ENCODE peak calls at places on chromosome 3, in nine cellular contexts. One of them, this sample, is unnamed.

GRCh38 chr3:166554006-166554405 is 716.8 kb upstream of the BCHE start:
- DNase-seq in iris pigment epithelial cell: peak
- DNase-seq in endothelial cell of umbilical vein: no peak
- DNase-seq in fibroblast of pulmonary artery: no peak
- DNase-seq in occipital lobe: no peak
- DNase-seq in OCI-M1: no peak
- DNase-seq in epithelial cell of esophagus: no peak
- DNase-seq in DND-41: no peak
- DNase-seq in omental fat pad: no peak
- DNase-seq in this sample: peak

GRCh38 chr3:152192050-152192449 is 76.7 kb upstream of the MBNL1 start:
- DNase-seq in iris pigment epithelial cell: no peak
- DNase-seq in endothelial cell of umbilical vein: no peak
- DNase-seq in fibroblast of pulmonary artery: no peak
- DNase-seq in occipital lobe: no peak
- DNase-seq in OCI-M1: peak
- DNase-seq in epithelial cell of esophagus: no peak
- DNase-seq in DND-41: peak
- DNase-seq in omental fat pad: no peak
- DNase-seq in this sample: no peak

GRCh38 chr3:137761563-137762503 is 2.3 kb upstream of the SOX14 start:
- DNase-seq in iris pigment epithelial cell: no peak
- DNase-seq in endothelial cell of umbilical vein: no peak
- DNase-seq in fibroblast of pulmonary artery: no peak
- DNase-seq in occipital lobe: no peak
- DNase-seq in OCI-M1: no peak
- DNase-seq in epithelial cell of esophagus: no peak
- DNase-seq in DND-41: no peak
- DNase-seq in omental fat pad: no peak
- DNase-seq in this sample: no peak

GRCh38 chr3:63940389-63940757 is 28.2 kb upstream of the SCAANT1 start:
- DNase-seq in iris pigment epithelial cell: peak
- DNase-seq in endothelial cell of umbilical vein: no peak
- DNase-seq in fibroblast of pulmonary artery: peak
- DNase-seq in occipital lobe: no peak
- DNase-seq in OCI-M1: no peak
- DNase-seq in epithelial cell of esophagus: peak
- DNase-seq in DND-41: no peak
- DNase-seq in omental fat pad: no peak
- DNase-seq in this sample: peak

GRCh38 chr3:122456074-122456473 is 40.2 kb upstream of the WDR5B start:
- DNase-seq in iris pigment epithelial cell: no peak
- DNase-seq in endothelial cell of umbilical vein: no peak
- DNase-seq in fibroblast of pulmonary artery: no peak
- DNase-seq in occipital lobe: no peak
- DNase-seq in OCI-M1: no peak
- DNase-seq in epithelial cell of esophagus: no peak
- DNase-seq in DND-41: no peak
- DNase-seq in omental fat pad: no peak
- DNase-seq in this sample: no peak

GRCh38 chr3:124560406-124561215 is 169.6 kb upstream of the UMPS start:
- DNase-seq in iris pigment epithelial cell: no peak
- DNase-seq in endothelial cell of umbilical vein: no peak
- DNase-seq in fibroblast of pulmonary artery: no peak
- DNase-seq in occipital lobe: no peak
- DNase-seq in OCI-M1: no peak
- DNase-seq in epithelial cell of esophagus: no peak
- DNase-seq in DND-41: no peak
- DNase-seq in omental fat pad: no peak
- DNase-seq in this sample: peak

GRCh38 chr3:158278187-158278586 is 168.3 kb downstream of the RSRC1 start:
- DNase-seq in iris pigment epithelial cell: no peak
- DNase-seq in endothelial cell of umbilical vein: no peak
- DNase-seq in fibroblast of pulmonary artery: no peak
- DNase-seq in occipital lobe: no peak
- DNase-seq in OCI-M1: no peak
- DNase-seq in epithelial cell of esophagus: no peak
- DNase-seq in DND-41: no peak
- DNase-seq in omental fat pad: no peak
- DNase-seq in this sample: no peak

GRCh38 chr3:72383896-72384295 is 464.3 kb downstream of the SHQ1 start:
- DNase-seq in iris pigment epithelial cell: no peak
- DNase-seq in endothelial cell of umbilical vein: no peak
- DNase-seq in fibroblast of pulmonary artery: no peak
- DNase-seq in occipital lobe: no peak
- DNase-seq in OCI-M1: no peak
- DNase-seq in epithelial cell of esophagus: peak
- DNase-seq in DND-41: no peak
- DNase-seq in omental fat pad: no peak
- DNase-seq in this sample: no peak

GRCh38 chr3:151468284-151468917 is 7.5 kb upstream of the IGSF10 start:
- DNase-seq in iris pigment epithelial cell: peak
- DNase-seq in endothelial cell of umbilical vein: peak
- DNase-seq in fibroblast of pulmonary artery: peak
- DNase-seq in occipital lobe: no peak
- DNase-seq in OCI-M1: peak
- DNase-seq in epithelial cell of esophagus: peak
- DNase-seq in DND-41: peak
- DNase-seq in omental fat pad: no peak
- DNase-seq in this sample: peak

GRCh38 chr3:146554168-146554760 is 9.9 kb upstream of the PLSCR1 start:
- DNase-seq in iris pigment epithelial cell: peak
- DNase-seq in endothelial cell of umbilical vein: no peak
- DNase-seq in fibroblast of pulmonary artery: peak
- DNase-seq in occipital lobe: no peak
- DNase-seq in OCI-M1: peak
- DNase-seq in epithelial cell of esophagus: no peak
- DNase-seq in DND-41: no peak
- DNase-seq in omental fat pad: no peak
- DNase-seq in this sample: no peak

GRCh38 chr3:181919375-181919774 is 207.7 kb downstream of the SOX2 start:
- DNase-seq in iris pigment epithelial cell: no peak
- DNase-seq in endothelial cell of umbilical vein: no peak
- DNase-seq in fibroblast of pulmonary artery: no peak
- DNase-seq in occipital lobe: no peak
- DNase-seq in OCI-M1: no peak
- DNase-seq in epithelial cell of esophagus: peak
- DNase-seq in DND-41: no peak
- DNase-seq in omental fat pad: no peak
- DNase-seq in this sample: no peak

GRCh38 chr3:151412989-151413388 is 28.4 kb upstream of the P2RY12 start:
- DNase-seq in iris pigment epithelial cell: no peak
- DNase-seq in endothelial cell of umbilical vein: no peak
- DNase-seq in fibroblast of pulmonary artery: no peak
- DNase-seq in occipital lobe: no peak
- DNase-seq in OCI-M1: no peak
- DNase-seq in epithelial cell of esophagus: peak
- DNase-seq in DND-41: no peak
- DNase-seq in omental fat pad: no peak
- DNase-seq in this sample: no peak

GRCh38 chr3:76646921-76647562 is 392.9 kb upstream of the ROBO2 start:
- DNase-seq in iris pigment epithelial cell: no peak
- DNase-seq in endothelial cell of umbilical vein: no peak
- DNase-seq in fibroblast of pulmonary artery: no peak
- DNase-seq in occipital lobe: no peak
- DNase-seq in OCI-M1: peak
- DNase-seq in epithelial cell of esophagus: no peak
- DNase-seq in DND-41: no peak
- DNase-seq in omental fat pad: no peak
- DNase-seq in this sample: no peak

GRCh38 chr3:113660901-113661300 is 35.5 kb downstream of the USF3 start:
- DNase-seq in iris pigment epithelial cell: peak
- DNase-seq in endothelial cell of umbilical vein: no peak
- DNase-seq in fibroblast of pulmonary artery: no peak
- DNase-seq in occipital lobe: no peak
- DNase-seq in OCI-M1: no peak
- DNase-seq in epithelial cell of esophagus: no peak
- DNase-seq in DND-41: no peak
- DNase-seq in omental fat pad: no peak
- DNase-seq in this sample: no peak

GRCh38 chr3:9916734-9917680 is at the start of gene IL17RC:
- DNase-seq in iris pigment epithelial cell: peak
- DNase-seq in endothelial cell of umbilical vein: peak
- DNase-seq in fibroblast of pulmonary artery: peak
- DNase-seq in occipital lobe: peak
- DNase-seq in OCI-M1: peak
- DNase-seq in epithelial cell of esophagus: peak
- DNase-seq in DND-41: peak
- DNase-seq in omental fat pad: peak
- DNase-seq in this sample: peak

GRCh38 chr3:278300-279064 is 81.9 kb downstream of the CHL1 start:
- DNase-seq in iris pigment epithelial cell: no peak
- DNase-seq in endothelial cell of umbilical vein: no peak
- DNase-seq in fibroblast of pulmonary artery: no peak
- DNase-seq in occipital lobe: no peak
- DNase-seq in OCI-M1: no peak
- DNase-seq in epithelial cell of esophagus: no peak
- DNase-seq in DND-41: no peak
- DNase-seq in omental fat pad: no peak
- DNase-seq in this sample: no peak

GRCh38 chr3:197496746-197497125 is 59.0 kb downstream of the BDH1 start:
- DNase-seq in iris pigment epithelial cell: no peak
- DNase-seq in endothelial cell of umbilical vein: no peak
- DNase-seq in fibroblast of pulmonary artery: no peak
- DNase-seq in occipital lobe: no peak
- DNase-seq in OCI-M1: no peak
- DNase-seq in epithelial cell of esophagus: no peak
- DNase-seq in DND-41: no peak
- DNase-seq in omental fat pad: no peak
- DNase-seq in this sample: no peak

GRCh38 chr3:4712109-4712508 is 219.0 kb downstream of the ITPR1 start:
- DNase-seq in iris pigment epithelial cell: peak
- DNase-seq in endothelial cell of umbilical vein: no peak
- DNase-seq in fibroblast of pulmonary artery: peak
- DNase-seq in occipital lobe: no peak
- DNase-seq in OCI-M1: no peak
- DNase-seq in epithelial cell of esophagus: peak
- DNase-seq in DND-41: no peak
- DNase-seq in omental fat pad: peak
- DNase-seq in this sample: peak

GRCh38 chr3:8813411-8813810 is 44.0 kb upstream of the OXTR start:
- DNase-seq in iris pigment epithelial cell: no peak
- DNase-seq in endothelial cell of umbilical vein: no peak
- DNase-seq in fibroblast of pulmonary artery: no peak
- DNase-seq in occipital lobe: no peak
- DNase-seq in OCI-M1: no peak
- DNase-seq in epithelial cell of esophagus: no peak
- DNase-seq in DND-41: no peak
- DNase-seq in omental fat pad: no peak
- DNase-seq in this sample: no peak

This sample was measured in astrocyte of the hippocampus.